ENCODE peak calls at places on chromosomes 3 and 15, in nine cellular contexts. D is SHP77, H is iPS DF 6.9, O is NCI-H460, S is NCI-H1092, W is cardiac muscle cell, B is DND-41, E is cardiac fibroblast, X is dermis microvascular lymphatic vessel endothelial cell. G is an unnamed sample.

GRCh38 chr15:37053070-37053653 is 47.2 kb downstream of the MEIS2 start:
- DNase-seq in S (no peak), O (no peak), H (no peak), X (peak), E (peak), B (no peak), D (no peak), W (no peak), G (no peak)

GRCh38 chr3:138060792-138061191 is 50.8 kb downstream of the CLDN18 start:
- DNase-seq in S (no peak), H (no peak), O (no peak), D (no peak), W (no peak), B (no peak), X (no peak), E (no peak), G (no peak)

GRCh38 chr3:153372326-153372725 is 210.3 kb downstream of the RAP2B start:
- DNase-seq in D (no peak), B (no peak), O (no peak), W (no peak), S (no peak), E (peak), H (no peak), X (no peak), G (no peak)

GRCh38 chr3:129195731-129196256 is 12.1 kb upstream of the CNBP start:
- DNase-seq in W (no peak), B (no peak), D (no peak), S (no peak), X (peak), E (peak), H (no peak), O (peak), G (peak)

GRCh38 chr3:13193320-13194284 is 120.4 kb upstream of the IQSEC1 start:
- DNase-seq in D (peak), O (no peak), S (no peak), H (no peak), X (no peak), B (no peak), W (no peak), E (no peak), G (no peak)

GRCh38 chr15:34987182-34987488 is 952 bp downstream of the ZNF770 start:
- DNase-seq in W (peak), O (no peak), S (no peak), B (no peak), X (no peak), H (no peak), E (no peak), D (no peak), G (no peak)

GRCh38 chr3:127140501-127141460 is 52.1 kb upstream of the PRR23E start:
- DNase-seq in E (no peak), W (no peak), D (no peak), O (no peak), B (no peak), S (no peak), H (no peak), X (no peak), G (no peak)

GRCh38 chr15:38829086-38829485 is 264.5 kb upstream of the RASGRP1 start:
- DNase-seq in B (no peak), E (peak), H (no peak), X (peak), D (no peak), O (no peak), S (no peak), W (no peak), G (no peak)

GRCh38 chr15:73626072-73626471 is 7.1 kb downstream of the NPTN start:
- DNase-seq in B (no peak), W (no peak), O (no peak), S (no peak), D (no peak), E (no peak), H (no peak), X (no peak), G (no peak)

GRCh38 chr3:195754141-195754540 is 33.4 kb downstream of the MUC20 start:
- DNase-seq in W (no peak), B (no peak), D (no peak), X (no peak), S (no peak), E (no peak), H (no peak), O (no peak), G (no peak)

GRCh38 chr3:116140100-116140689 is 305.1 kb downstream of the LSAMP start:
- DNase-seq in O (peak), S (peak), H (no peak), X (peak), E (peak), W (peak), D (peak), B (no peak), G (no peak)

GRCh38 chr15:76024021-76024768 is 12.0 kb upstream of the NRG4 start:
- DNase-seq in B (no peak), D (no peak), H (no peak), S (no peak), E (no peak), O (no peak), X (no peak), W (no peak), G (no peak)

GRCh38 chr3:141498592-141499223 is 11.9 kb downstream of the RASA2 start:
- DNase-seq in D (no peak), S (no peak), B (peak), H (no peak), X (no peak), O (no peak), E (no peak), W (no peak), G (no peak)

GRCh38 chr3:13142552-13143380 is 69.5 kb upstream of the IQSEC1 start:
- DNase-seq in D (no peak), X (no peak), S (no peak), O (no peak), H (no peak), E (no peak), B (no peak), W (no peak), G (no peak)

GRCh38 chr15:83208357-83208661 is 686 bp upstream of the HDGFL3 start:
- DNase-seq in H (no peak), S (no peak), W (no peak), X (peak), E (no peak), B (no peak), D (no peak), O (no peak), G (no peak)

GRCh38 chr15:91529534-91529933 is 324.0 kb upstream of the SLCO3A1 start:
- DNase-seq in H (no peak), E (no peak), X (no peak), W (no peak), S (no peak), D (no peak), O (no peak), B (peak), G (no peak)

GRCh38 chr15:75347222-75348033 is 589 bp downstream of the NEIL1 start:
- DNase-seq in D (peak), H (no peak), S (no peak), W (peak), O (peak), B (no peak), X (no peak), E (peak), G (peak)

GRCh38 chr3:101976473-101976872 is 127.2 kb downstream of the NFKBIZ start:
- DNase-seq in X (peak), D (no peak), W (peak), B (no peak), H (no peak), E (peak), S (no peak), O (no peak), G (no peak)

GRCh38 chr15:63054985-63055384 is 12.4 kb downstream of the TPM1 start:
- DNase-seq in S (no peak), B (no peak), H (no peak), W (no peak), O (no peak), X (no peak), D (peak), E (no peak), G (no peak)

GRCh38 chr3:30435950-30436349 is 170.5 kb upstream of the TGFBR2 start:
- DNase-seq in O (no peak), H (no peak), S (no peak), B (peak), X (no peak), W (no peak), E (no peak), D (no peak), G (no peak)

GRCh38 chr3:48435774-48436476 is 4.0 kb downstream of the CCDC51 start:
- DNase-seq in O (peak), H (peak), W (peak), X (peak), S (peak), D (peak), E (peak), B (peak), G (peak)

GRCh38 chr15:95024388-95024787 is 793.0 kb downstream of the MCTP2 start:
- DNase-seq in W (peak), H (no peak), X (no peak), D (peak), S (no peak), E (peak), B (no peak), O (peak), G (no peak)

GRCh38 chr3:33152363-33153360 is 38.8 kb downstream of the CRTAP start:
- DNase-seq in S (no peak), O (no peak), W (no peak), E (no peak), B (no peak), X (no peak), H (no peak), D (peak), G (no peak)

GRCh38 chr15:60580650-60581415 is 101.9 kb upstream of the ICE2 start:
- DNase-seq in D (no peak), H (no peak), S (no peak), E (no peak), O (no peak), B (peak), X (no peak), W (no peak), G (no peak)

GRCh38 chr15:99059010-99059981 is 45.6 kb upstream of the SYNM start:
- DNase-seq in W (peak), H (peak), E (peak), S (peak), X (peak), B (peak), O (peak), D (peak), G (peak)

G was measured in cerebellum.